ENCODE peak calls at places on chromosomes 12 and 14, in seven cellular contexts. S is PC-3, U is HCT116, W is MM.1S, P is GM23338, A is SK-N-SH, M is neural progenitor cell. Y is an unnamed sample.

GRCh38 chr14:37197421-37198272 is at the start of gene MIPOL1:
- DNase-seq in S (peak; percentile 93), U (peak; percentile 68), W (no peak), P (peak; percentile 78), A (peak; percentile 25), M (peak; percentile 86), Y (no peak)

GRCh38 chr12:114018669-114019068 is 52.5 kb upstream of the RBM19 start:
- DNase-seq in S (peak; percentile 82), U (no peak), W (no peak), P (no peak), A (no peak), M (no peak), Y (no peak)

GRCh38 chr12:49094104-49094948 is at the start of gene DHH:
- DNase-seq in S (peak; percentile 18), U (no peak), W (no peak), P (peak; percentile 77), A (peak; percentile 72), M (peak; percentile 83), Y (no peak)

GRCh38 chr12:91877022-91877421 is 268.6 kb downstream of the BTG1 start:
- DNase-seq in S (no peak), U (no peak), W (no peak), P (no peak), A (no peak), M (peak; percentile 9), Y (peak; percentile 20)

GRCh38 chr12:105725054-105725453 is 394.6 kb downstream of the C12orf75 start:
- DNase-seq in S (no peak), U (no peak), W (no peak), P (no peak), A (no peak), M (no peak), Y (no peak)

GRCh38 chr14:23571701-23572523 is 4.3 kb upstream of the AP1G2 start:
- DNase-seq in S (no peak), U (no peak), W (no peak), P (no peak), A (no peak), M (no peak), Y (no peak)

GRCh38 chr12:132689227-132689626 is 1.8 kb downstream of the PXMP2 start:
- DNase-seq in S (no peak), U (no peak), W (no peak), P (peak; percentile 21), A (no peak), M (no peak), Y (no peak)

GRCh38 chr14:56821807-56822615 is 11.7 kb upstream of the OTX2 start:
- DNase-seq in S (peak; percentile 84), U (no peak), W (no peak), P (no peak), A (no peak), M (no peak), Y (no peak)

GRCh38 chr14:23174266-23174665 is 9.2 kb downstream of the SLC7A8 start:
- DNase-seq in S (no peak), U (no peak), W (no peak), P (no peak), A (no peak), M (no peak), Y (no peak)

GRCh38 chr12:10364839-10365681 is 24.8 kb downstream of the KLRK1 start:
- DNase-seq in S (peak; percentile 79), U (peak; percentile 71), W (peak; percentile 67), P (peak; percentile 94), A (peak; percentile 33), M (peak; percentile 45), Y (peak; percentile 91)

GRCh38 chr14:95225251-95225887 is 68.0 kb upstream of the DICER1 start:
- DNase-seq in S (no peak), U (no peak), W (no peak), P (no peak), A (no peak), M (no peak), Y (no peak)

GRCh38 chr12:1972260-1972659 is 32.0 kb downstream of the DCP1B start:
- DNase-seq in S (peak; percentile 24), U (no peak), W (no peak), P (no peak), A (no peak), M (no peak), Y (no peak)

GRCh38 chr12:2640709-2641108 is 154.1 kb upstream of the FKBP4 start:
- DNase-seq in S (peak; percentile 81), U (peak; percentile 81), W (no peak), P (no peak), A (no peak), M (peak; percentile 30), Y (no peak)

GRCh38 chr14:62251237-62251636 is 489.0 kb downstream of the SNAPC1 start:
- DNase-seq in S (no peak), U (no peak), W (no peak), P (no peak), A (no peak), M (no peak), Y (no peak)

GRCh38 chr12:11040162-11040561 is 9.0 kb upstream of the TAS2R31 start:
- DNase-seq in S (no peak), U (no peak), W (no peak), P (no peak), A (no peak), M (no peak), Y (no peak)

GRCh38 chr14:61567838-61568571 is 127.3 kb upstream of the HIF1A start:
- DNase-seq in S (no peak), U (no peak), W (no peak), P (peak; percentile 38), A (no peak), M (peak; percentile 71), Y (peak; percentile 83)

GRCh38 chr12:101696477-101697196 is 803 bp upstream of the CHPT1 start:
- DNase-seq in S (peak; percentile 24), U (no peak), W (peak; percentile 60), P (peak; percentile 8), A (peak; percentile 48), M (no peak), Y (peak; percentile 31)

GRCh38 chr14:56813143-56813551 is 2.9 kb upstream of the OTX2 start:
- DNase-seq in S (no peak), U (no peak), W (no peak), P (peak; percentile 52), A (no peak), M (peak; percentile 55), Y (no peak)

GRCh38 chr14:55129428-55130193 is 559 bp downstream of the LGALS3 start:
- DNase-seq in S (peak; percentile 84), U (no peak), W (peak; percentile 7), P (peak; percentile 72), A (peak; percentile 81), M (peak; percentile 53), Y (no peak)

GRCh38 chr12:29389295-29389919 is 8.4 kb upstream of the ERGIC2 start:
- DNase-seq in S (no peak), U (no peak), W (no peak), P (no peak), A (no peak), M (no peak), Y (no peak)

GRCh38 chr14:102911541-102911951 is 10.9 kb upstream of the AMN start:
- DNase-seq in S (no peak), U (no peak), W (no peak), P (no peak), A (peak; percentile 32), M (no peak), Y (no peak)

GRCh38 chr12:51639361-51639760 is 48.3 kb downstream of the SCN8A start:
- DNase-seq in S (peak; percentile 24), U (no peak), W (no peak), P (no peak), A (no peak), M (no peak), Y (no peak)

GRCh38 chr14:43161477-43161876 is 1345.6 kb downstream of the FSCB start:
- DNase-seq in S (no peak), U (no peak), W (no peak), P (no peak), A (no peak), M (no peak), Y (no peak)

GRCh38 chr14:103296007-103296406 is 38.0 kb upstream of the EIF5 start:
- DNase-seq in S (peak; percentile 91), U (no peak), W (no peak), P (no peak), A (no peak), M (no peak), Y (no peak)

GRCh38 chr14:98582276-98582675 is 689.7 kb downstream of the BCL11B start:
- DNase-seq in S (no peak), U (no peak), W (no peak), P (no peak), A (no peak), M (no peak), Y (no peak)

GRCh38 chr14:104732355-104732804 is 8.4 kb downstream of the ADSS1 start:
- DNase-seq in S (no peak), U (no peak), W (no peak), P (no peak), A (no peak), M (no peak), Y (no peak)

GRCh38 chr12:3207174-3207573 is 130.0 kb downstream of the TSPAN9 start:
- DNase-seq in S (no peak), U (no peak), W (no peak), P (no peak), A (no peak), M (peak; percentile 80), Y (no peak)

GRCh38 chr14:75285331-75285730 is 6.7 kb downstream of the FOS start:
- DNase-seq in S (no peak), U (no peak), W (no peak), P (no peak), A (no peak), M (no peak), Y (no peak)

GRCh38 chr12:21547437-21547836 is 21.3 kb downstream of the SPX start:
- DNase-seq in S (no peak), U (no peak), W (no peak), P (no peak), A (no peak), M (no peak), Y (no peak)

GRCh38 chr14:85799668-85800067 is 269.7 kb downstream of the FLRT2 start:
- DNase-seq in S (no peak), U (no peak), W (no peak), P (no peak), A (no peak), M (no peak), Y (no peak)
- TF ChIP-seq EZH2phosphoT487 in S (no peak), U (no peak), W (no peak), P (no peak), A (no peak), M (no peak), Y (no peak)

GRCh38 chr12:54704187-54704586 is 56.0 kb upstream of the DCD start:
- DNase-seq in S (no peak), U (no peak), W (no peak), P (no peak), A (no peak), M (no peak), Y (no peak)
- H3K4me3 ChIP-seq in S (no peak overlapping the region), U (no peak overlapping the region), W (no peak overlapping the region), P (no peak overlapping the region), A (no peak overlapping the region), M (no peak overlapping the region), Y (no peak overlapping the region)

DNA sequence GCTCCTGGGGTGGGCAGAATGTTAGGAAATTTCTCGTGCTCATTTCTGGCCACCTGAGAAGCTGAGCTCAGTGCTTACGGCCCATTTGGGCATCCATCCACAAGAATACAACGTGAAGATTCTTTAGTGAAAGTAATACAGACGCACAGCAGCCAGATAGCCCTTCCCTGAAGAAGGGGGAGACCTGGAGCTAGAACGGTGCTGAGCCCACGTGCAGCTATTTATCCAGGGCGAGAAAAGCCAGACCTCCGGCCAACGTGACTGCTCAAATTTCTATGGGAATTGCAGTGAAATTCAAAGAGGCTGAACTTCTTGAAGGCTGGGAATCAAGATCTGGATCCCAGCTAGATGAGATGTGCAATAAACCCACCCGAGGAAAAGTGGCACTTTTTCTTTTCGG is 20.7 kb downstream of the NID2 start:
- DNase-seq in S (no peak), U (no peak), W (no peak), P (no peak), A (no peak), M (no peak), Y (no peak)
- H3K4me1 ChIP-seq in S (peaks cover 26% of the 10 kb centered on the region), U (no peaks in the 10 kb centered on the region), W (no peaks in the 10 kb centered on the region), P (no peaks in the 10 kb centered on the region), A (peaks cover 46% of the 10 kb centered on the region), M (no peaks in the 10 kb centered on the region), Y (no peaks in the 10 kb centered on the region)

GRCh38 chr12:6294533-6295186 is 15.8 kb upstream of the PLEKHG6 start:
- DNase-seq in S (no peak), U (no peak), W (no peak), P (no peak), A (no peak), M (no peak), Y (no peak)
- TF ChIP-seq EZH2phosphoT487 in S (no peak), U (no peak), W (no peak), P (no peak), A (no peak), M (no peak), Y (no peak)